ENCODE peak calls at places on chromosomes 4 and X, in six cellular contexts. L is A673, Y is brain microvascular endothelial cell, W is hepatocyte, C is AG10803, Q is choroid plexus epithelial cell. H is an unnamed sample.

GRCh38 chr4:147683172-147683571 is 791 bp downstream of the PRMT9 start:
- DNase-seq in L (peak; percentile 24), Y (peak; percentile 17), W (peak; percentile 41), C (peak; percentile 36), Q (peak; percentile 52), H (no peak)

GRCh38 chr4:19583827-19584569 is 667.7 kb upstream of the SLIT2 start:
- DNase-seq in L (no peak), Y (no peak), W (no peak), C (peak; percentile 26), Q (peak; percentile 76), H (no peak)

GRCh38 chr4:82865592-82865991 is 25.4 kb downstream of the SEC31A start:
- DNase-seq in L (peak; percentile 30), Y (peak; percentile 75), W (peak; percentile 32), C (peak; percentile 92), Q (peak; percentile 96), H (no peak)

GRCh38 chr4:30600246-30600645 is 119.9 kb upstream of the PCDH7 start:
- DNase-seq in L (peak; percentile 91), Y (no peak), W (no peak), C (no peak), Q (peak; percentile 17), H (no peak)

GRCh38 chr4:1857931-1858330 is 2.0 kb upstream of the LETM1 start:
- DNase-seq in L (no peak), Y (no peak), W (no peak), C (no peak), Q (no peak), H (no peak)

GRCh38 chrX:108443065-108443464 is 3.4 kb downstream of the COL4A5 start:
- DNase-seq in L (no peak), Y (no peak), W (no peak), C (no peak), Q (no peak), H (no peak)

GRCh38 chr4:108596389-108596788 is 24.0 kb upstream of the RPL34 start:
- DNase-seq in L (no peak), Y (peak; percentile 20), W (no peak), C (no peak), Q (no peak), H (no peak)

GRCh38 chr4:128524311-128524710 is 236.7 kb upstream of the PGRMC2 start:
- DNase-seq in L (no peak), Y (peak; percentile 70), W (peak; percentile 39), C (peak; percentile 89), Q (peak; percentile 79), H (no peak)

GRCh38 chr4:23225024-23225423 is 532.3 kb downstream of the GBA3 start:
- DNase-seq in L (no peak), Y (no peak), W (no peak), C (no peak), Q (no peak), H (no peak)

GRCh38 chr4:88878624-88879023 is 178.4 kb downstream of the FAM13A start:
- DNase-seq in L (no peak), Y (no peak), W (no peak), C (no peak), Q (no peak), H (no peak)

GRCh38 chr4:119035941-119036737 is 99.5 kb upstream of the MYOZ2 start:
- DNase-seq in L (no peak), Y (no peak), W (no peak), C (peak; percentile 53), Q (peak; percentile 39), H (no peak)

GRCh38 chrX:8147216-8147615 is 23.9 kb downstream of the VCX2 start:
- DNase-seq in L (no peak), Y (no peak), W (no peak), C (no peak), Q (no peak), H (no peak)

GRCh38 chr4:106793933-106794332 is 242.2 kb downstream of the DKK2 start:
- DNase-seq in L (no peak), Y (no peak), W (no peak), C (no peak), Q (no peak), H (no peak)

GRCh38 chrX:71621644-71622346 is 3.5 kb upstream of the CXCR3 start:
- DNase-seq in L (no peak), Y (no peak), W (no peak), C (peak; percentile 39), Q (peak; percentile 15), H (no peak)

GRCh38 chr4:99816611-99817309 is at the start of gene DAPP1:
- DNase-seq in L (no peak), Y (no peak), W (peak; percentile 19), C (no peak), Q (no peak), H (no peak)

GRCh38 chrX:143634701-143635442 is 1.0 kb downstream of the SLITRK4 start:
- DNase-seq in L (no peak), Y (no peak), W (peak; percentile 49), C (no peak), Q (no peak), H (no peak)

GRCh38 chr4:136637071-136637777 is 895.1 kb downstream of the PCDH18 start:
- DNase-seq in L (peak; percentile 38), Y (peak; percentile 18), W (peak; percentile 36), C (no peak), Q (peak; percentile 51), H (no peak)

GRCh38 chr4:100913685-100914084 is 395.9 kb upstream of the EMCN start:
- DNase-seq in L (peak; percentile 42), Y (no peak), W (no peak), C (no peak), Q (no peak), H (no peak)

GRCh38 chr4:100908540-100908939 is 390.7 kb upstream of the EMCN start:
- DNase-seq in L (no peak), Y (no peak), W (no peak), C (no peak), Q (no peak), H (no peak)

GRCh38 chr4:100906973-100907372 is 389.2 kb upstream of the EMCN start:
- DNase-seq in L (no peak), Y (no peak), W (no peak), C (no peak), Q (no peak), H (no peak)

DNA sequence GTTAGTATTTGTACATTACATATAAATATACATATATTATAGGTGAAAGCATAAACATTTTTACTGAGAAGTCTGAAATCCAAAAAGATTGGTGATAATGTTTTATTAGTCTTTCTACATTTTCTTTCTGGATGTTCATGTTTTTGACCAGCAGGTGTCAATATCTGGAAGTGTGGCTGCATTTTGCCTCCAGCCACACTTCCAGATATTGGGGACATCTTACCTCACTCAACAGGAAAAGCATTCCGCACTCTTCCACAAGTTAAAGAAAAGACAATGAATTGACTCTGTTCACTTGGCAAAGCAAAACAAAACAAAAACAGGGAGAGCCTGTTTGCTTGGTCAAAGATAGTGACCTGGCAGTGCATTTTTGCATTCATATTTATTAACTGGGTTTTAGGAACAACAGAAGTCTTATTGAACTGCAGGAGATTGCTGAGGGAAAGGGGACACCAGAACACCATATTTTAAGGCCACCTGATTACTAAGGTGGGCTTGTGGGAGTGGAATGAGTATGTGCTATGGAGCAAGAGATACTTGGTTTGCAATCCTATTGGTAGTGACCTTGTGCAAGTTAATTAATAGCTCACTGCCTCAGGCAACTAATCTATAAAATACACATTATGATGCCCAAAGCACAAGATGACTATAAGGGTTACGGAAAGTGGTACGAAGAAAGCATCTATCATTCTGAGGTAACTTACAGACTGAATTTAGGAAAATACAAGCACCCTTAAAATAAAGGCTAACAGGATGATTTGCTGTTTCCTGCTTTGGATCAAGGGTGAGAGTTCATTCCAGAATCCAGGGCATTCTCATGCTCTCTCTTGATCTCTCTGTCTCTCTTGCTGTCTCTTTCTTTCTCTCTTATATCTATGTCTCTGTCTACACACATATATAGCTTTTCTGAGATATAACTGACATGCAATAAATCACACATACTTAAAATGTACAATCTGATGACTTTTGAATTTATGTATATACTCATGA is 389.9 kb upstream of the EMCN start:
- DNase-seq in L (peak; percentile 39), Y (no peak), W (no peak), C (peak; percentile 10), Q (peak; percentile 36), H (no peak)
- TF ChIP-seq CTCF in L (peak; percentile 63), Y (peak; percentile 51), W (peak; percentile 45), C (peak; percentile 44), Q (peak; percentile 65), H (peak; percentile 66)

GRCh38 chr4:109981936-109982335 is 69.3 kb downstream of the EGF start:
- DNase-seq in L (no peak), Y (no peak), W (no peak), C (no peak), Q (no peak), H (no peak)

GRCh38 chr4:109976189-109976588 is 63.5 kb downstream of the EGF start:
- DNase-seq in L (no peak), Y (no peak), W (no peak), C (no peak), Q (no peak), H (no peak)

GRCh38 chr4:109979932-109980717 is 67.4 kb downstream of the EGF start:
- DNase-seq in L (peak; percentile 34), Y (peak; percentile 22), W (peak; percentile 33), C (peak; percentile 71), Q (peak; percentile 77), H (no peak)

GRCh38 chr4:109978704-109979103 is 66.0 kb downstream of the EGF start:
- DNase-seq in L (peak; percentile 32), Y (no peak), W (no peak), C (no peak), Q (no peak), H (no peak)

GRCh38 chr4:109977854-109978501 is 65.3 kb downstream of the EGF start:
- DNase-seq in L (peak; percentile 70), Y (peak; percentile 64), W (peak; percentile 54), C (peak; percentile 58), Q (peak; percentile 74), H (no peak)
- TF ChIP-seq CTCF in L (peak; percentile 81), Y (peak; percentile 57), W (peak; percentile 85), C (peak; percentile 69), Q (peak; percentile 66), H (peak; percentile 87)

DNA sequence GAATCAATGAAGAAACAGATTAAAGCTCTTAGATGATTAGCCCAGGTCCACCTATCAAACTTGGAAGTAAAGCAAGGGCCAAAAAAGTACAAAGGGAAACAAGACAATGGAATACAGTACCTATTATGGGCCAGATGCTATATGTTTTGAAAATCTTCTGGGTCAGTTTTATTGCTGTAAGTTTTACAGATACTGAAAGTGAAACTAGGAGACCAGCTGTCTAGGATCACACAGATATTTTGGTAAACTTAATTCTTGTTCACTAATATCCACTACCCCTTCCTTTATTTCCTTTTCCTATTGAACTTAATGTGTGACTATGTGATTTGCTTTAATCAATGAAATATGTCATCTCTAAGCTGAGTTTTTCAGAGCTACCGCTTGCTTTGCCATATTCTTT is 505.4 kb upstream of the PITX2 start:
- DNase-seq in L (no peak), Y (no peak), W (no peak), C (no peak), Q (no peak), H (no peak)
- TF ChIP-seq CTCF in L (no peak), Y (no peak), W (no peak), C (no peak), Q (no peak), H (no peak)

GRCh38 chr4:123977623-123978022 is 581.0 kb downstream of the SPRY1 start:
- DNase-seq in L (peak; percentile 60), Y (no peak), W (peak; percentile 41), C (no peak), Q (no peak), H (no peak)

GRCh38 chr4:123976285-123976684 is 579.7 kb downstream of the SPRY1 start:
- DNase-seq in L (peak; percentile 93), Y (no peak), W (no peak), C (peak; percentile 44), Q (peak; percentile 46), H (no peak)

GRCh38 chr4:123974419-123975105 is 578.0 kb downstream of the SPRY1 start:
- DNase-seq in L (peak; percentile 73), Y (no peak), W (no peak), C (peak; percentile 57), Q (no peak), H (no peak)

GRCh38 chr4:123978637-123979036 is 582.0 kb downstream of the SPRY1 start:
- DNase-seq in L (no peak), Y (no peak), W (no peak), C (no peak), Q (no peak), H (no peak)

GRCh38 chr4:123976875-123977274 is 580.3 kb downstream of the SPRY1 start:
- DNase-seq in L (no peak), Y (no peak), W (no peak), C (no peak), Q (no peak), H (no peak)
- TF ChIP-seq CTCF in L (no peak), Y (no peak), W (no peak), C (no peak), Q (no peak), H (no peak)